ENCODE peak calls at places on chromosome 1, in five cellular contexts. W is A549, C is K562, D is GM12878, I is HepG2. O is an unnamed sample.

GRCh38 chr1:206986402-206986801 is 16.1 kb upstream of the FCAMR start:
- DNase-seq in W (no peak), C (no peak), D (no peak), I (no peak), O (no peak)

GRCh38 chr1:59976194-59977074 is 49.9 kb upstream of the CYP2J2 start:
- DNase-seq in W (peak), C (peak), D (no peak), I (peak), O (peak)

GRCh38 chr1:237911911-237912310 is 21.2 kb upstream of the ZP4 start:
- DNase-seq in W (no peak), C (no peak), D (no peak), I (no peak), O (no peak)

GRCh38 chr1:30409476-30410152 is 313.8 kb downstream of the MATN1 start:
- DNase-seq in W (no peak), C (no peak), D (no peak), I (no peak), O (no peak)

GRCh38 chr1:6519935-6520621 is 28.6 kb upstream of the PLEKHG5 start:
- DNase-seq in W (no peak), C (no peak), D (no peak), I (no peak), O (peak)

GRCh38 chr1:108512239-108513071 is 47.4 kb upstream of the EEIG2 start:
- DNase-seq in W (peak), C (peak), D (no peak), I (no peak), O (no peak)

GRCh38 chr1:159008744-159009188 is 941 bp upstream of the IFI16 start:
- DNase-seq in W (no peak), C (no peak), D (peak), I (no peak), O (no peak)

GRCh38 chr1:55572878-55573734 is 357.9 kb upstream of the USP24 start:
- DNase-seq in W (peak), C (no peak), D (no peak), I (peak), O (no peak)

GRCh38 chr1:218811497-218811896 is 362.2 kb upstream of the LYPLAL1 start:
- DNase-seq in W (no peak), C (no peak), D (no peak), I (no peak), O (no peak)

GRCh38 chr1:218809625-218810024 is 364.1 kb upstream of the LYPLAL1 start:
- DNase-seq in W (no peak), C (no peak), D (no peak), I (no peak), O (no peak)

GRCh38 chr1:218812360-218812759 is 361.3 kb upstream of the LYPLAL1 start:
- DNase-seq in W (no peak), C (no peak), D (no peak), I (no peak), O (no peak)

GRCh38 chr1:218813247-218813646 is 360.4 kb upstream of the LYPLAL1 start:
- DNase-seq in W (no peak), C (no peak), D (no peak), I (no peak), O (no peak)

GRCh38 chr1:218810336-218810735 is 363.3 kb upstream of the LYPLAL1 start:
- DNase-seq in W (no peak), C (no peak), D (no peak), I (no peak), O (no peak)
- TF ChIP-seq ESRRA in W (no peak), C (no peak), D (no peak), I (no peak), O (no peak)

GRCh38 chr1:113226118-113226517 is 153.1 kb downstream of the LRIG2 start:
- DNase-seq in W (no peak), C (no peak), D (peak), I (no peak), O (no peak)
- TF ChIP-seq ESRRA in W (no peak), C (no peak), D (no peak), I (no peak), O (no peak)

GRCh38 chr1:114003431-114003830 is 24.2 kb downstream of the OLFML3 start:
- DNase-seq in W (no peak), C (no peak), D (no peak), I (no peak), O (no peak)

GRCh38 chr1:114008352-114009041 is 29.2 kb downstream of the OLFML3 start:
- DNase-seq in W (no peak), C (no peak), D (no peak), I (no peak), O (no peak)

GRCh38 chr1:113999233-113999632 is 20.0 kb downstream of the OLFML3 start:
- DNase-seq in W (no peak), C (no peak), D (no peak), I (no peak), O (no peak)

GRCh38 chr1:113998361-113998760 is 19.1 kb downstream of the OLFML3 start:
- DNase-seq in W (no peak), C (no peak), D (no peak), I (no peak), O (no peak)

GRCh38 chr1:114002492-114003290 is 23.4 kb downstream of the OLFML3 start:
- DNase-seq in W (no peak), C (no peak), D (no peak), I (peak), O (no peak)
- TF ChIP-seq ESRRA in W (no peak), C (no peak), D (no peak), I (no peak), O (no peak)

GRCh38 chr1:150259758-150260669 is 2.4 kb downstream of the CA14 start:
- DNase-seq in W (no peak), C (no peak), D (no peak), I (peak), O (peak)
- TF ChIP-seq ESRRA in W (no peak), C (no peak), D (no peak), I (no peak), O (no peak)

DNA sequence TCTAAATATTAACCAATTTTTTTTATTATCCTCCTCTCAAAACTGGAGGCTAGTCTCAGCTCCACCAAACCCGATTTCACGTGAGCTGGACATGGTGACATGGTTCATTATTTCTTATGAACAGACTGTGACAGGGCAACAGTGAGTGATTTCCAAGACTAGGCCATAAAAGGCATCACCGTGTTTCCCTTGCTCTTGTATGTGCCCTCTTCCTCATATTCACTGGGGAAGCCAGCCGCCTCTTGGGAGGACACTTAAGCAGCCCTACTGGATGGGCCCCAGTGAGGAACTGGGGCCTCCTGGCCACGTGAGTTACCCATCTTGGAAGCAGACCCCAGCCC is 104.9 kb downstream of the GALNT2 start:
- DNase-seq in W (no peak), C (no peak), D (no peak), I (no peak), O (no peak)
- TF ChIP-seq ESRRA in W (no peak), C (no peak), D (no peak), I (no peak), O (no peak)

DNA sequence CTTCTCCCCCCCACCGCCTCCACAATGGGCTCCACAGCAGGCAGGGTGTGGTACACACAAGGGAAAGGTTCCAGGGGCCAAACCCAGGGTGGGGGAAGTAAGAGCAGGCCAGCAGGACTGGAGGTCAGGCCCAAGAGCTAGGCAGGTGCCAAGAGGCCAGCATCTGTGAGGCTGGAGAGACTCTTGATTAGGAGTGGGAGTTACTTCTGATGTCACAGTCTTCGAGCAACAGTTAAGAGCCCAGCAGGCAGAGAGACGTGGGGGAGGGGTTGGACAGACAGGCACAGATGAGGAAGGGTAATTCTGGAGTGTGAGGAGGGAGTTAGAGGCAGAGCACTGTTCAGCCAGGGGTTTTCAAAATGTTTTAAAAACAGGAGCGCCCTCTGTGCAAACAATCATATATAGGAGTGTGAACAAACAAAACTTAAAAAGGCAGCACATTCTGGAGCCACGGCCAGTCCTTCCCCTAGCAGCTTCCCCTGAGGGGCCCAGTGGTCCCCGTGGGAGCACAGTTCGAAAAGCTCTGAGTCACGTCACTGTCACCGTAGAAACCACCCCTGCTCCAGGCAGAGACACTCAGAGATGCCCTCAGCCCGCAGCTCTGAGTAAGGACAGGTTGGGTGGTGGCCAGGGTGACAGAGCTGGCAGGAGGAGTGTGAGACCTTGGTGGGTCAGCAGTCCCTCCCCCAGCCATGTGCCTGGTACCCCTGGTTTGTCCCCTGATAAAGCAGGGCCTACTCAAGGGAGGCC is 55.6 kb downstream of the SLC9A1 start:
- DNase-seq in W (peak), C (peak), D (no peak), I (peak), O (no peak)
- TF ChIP-seq ESRRA in W (no peak), C (no peak), D (no peak), I (no peak), O (no peak)

GRCh38 chr1:21937372-21938121 is 437 bp upstream of the HSPG2 start:
- DNase-seq in W (peak), C (peak), D (no peak), I (peak), O (peak)

GRCh38 chr1:21941370-21941769 is 4.3 kb upstream of the HSPG2 start:
- DNase-seq in W (no peak), C (no peak), D (no peak), I (no peak), O (no peak)

GRCh38 chr1:21940492-21940891 is 3.4 kb upstream of the HSPG2 start:
- DNase-seq in W (no peak), C (no peak), D (no peak), I (no peak), O (no peak)

GRCh38 chr1:21938791-21939538 is 1.9 kb upstream of the HSPG2 start:
- DNase-seq in W (no peak), C (no peak), D (no peak), I (no peak), O (no peak)

GRCh38 chr1:21939650-21940374 is 2.7 kb upstream of the HSPG2 start:
- DNase-seq in W (peak), C (no peak), D (no peak), I (peak), O (no peak)
- TF ChIP-seq ESRRA in W (no peak), C (no peak), D (no peak), I (no peak), O (no peak)

DNA sequence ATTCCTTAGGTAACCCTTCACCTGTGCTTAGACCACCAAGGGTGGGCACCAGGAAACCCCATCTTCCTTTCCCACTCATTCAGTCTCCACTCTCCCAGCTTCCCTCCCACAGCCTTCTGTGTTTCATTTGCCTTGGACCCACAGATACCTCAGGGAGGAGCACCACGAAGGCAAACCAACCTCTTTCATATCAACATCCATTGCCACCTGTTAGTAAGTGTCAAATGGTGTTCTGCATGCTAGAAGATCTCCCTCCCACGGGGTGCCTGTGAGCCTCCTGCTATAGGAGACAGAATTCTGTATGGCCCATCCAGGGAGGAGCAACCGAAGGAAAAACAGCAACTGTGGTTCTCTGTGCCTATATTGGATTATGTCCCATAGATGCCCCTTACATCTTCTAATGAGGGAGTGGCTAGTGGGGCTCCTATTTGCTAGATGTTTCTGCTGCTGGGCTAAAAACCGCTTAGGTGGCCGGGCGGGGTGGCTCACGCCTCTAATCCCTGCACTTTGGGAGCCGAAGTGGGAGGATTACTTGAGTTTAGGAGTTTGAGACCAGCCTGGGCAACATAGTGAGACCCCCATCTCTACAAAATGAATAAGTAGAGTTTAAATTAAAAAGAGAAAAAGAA is 25.6 kb upstream of the SCCPDH start:
- DNase-seq in W (no peak), C (no peak), D (no peak), I (no peak), O (no peak)
- TF ChIP-seq ESRRA in W (no peak), C (no peak), D (no peak), I (no peak), O (no peak)

GRCh38 chr1:53825306-53825705 is 12.8 kb downstream of the NDC1 start:
- DNase-seq in W (no peak), C (no peak), D (no peak), I (no peak), O (no peak)
- TF ChIP-seq ESRRA in W (no peak), C (no peak), D (no peak), I (no peak), O (no peak)

O was measured in WTC11.